ENCODE peak calls at places on chromosomes 11 and 22, in ten cellular contexts. C, G, I, O, S, T, W, Y, J and K are unnamed samples. For H3K36me3 and H3K9me3, the result is how much of the 10 kb centered on the place peaks cover.

GRCh38 chr11:63764712-63765631 is 3.6 kb downstream of the ZFTA start:
- DNase-seq in Y (peak), S (no peak), I (no peak), O (no peak), W (no peak), T (peak), C (peak), J (no peak), G (no peak), K (no peak)

GRCh38 chr11:72782081-72782920 is 11.5 kb downstream of the STARD10 start:
- DNase-seq in W (no peak), G (no peak), C (peak), Y (no peak), O (no peak), T (peak), J (no peak), I (no peak), S (peak), K (no peak)

GRCh38 chr11:117743121-117743815 is 53.7 kb downstream of the DSCAML1 start:
- DNase-seq in O (no peak), T (no peak), C (peak), J (no peak), I (no peak), Y (no peak), W (no peak), G (no peak), S (peak), K (no peak)

GRCh38 chr11:92300871-92301270 is 76.3 kb downstream of the FAT3 start:
- DNase-seq in Y (no peak), W (no peak), I (no peak), J (no peak), O (no peak), C (no peak), S (no peak), T (no peak), G (no peak), K (no peak)

GRCh38 chr11:114199051-114199450 is 97.1 kb upstream of the NNMT start:
- DNase-seq in Y (no peak), S (no peak), T (no peak), O (no peak), W (no peak), J (no peak), C (no peak), G (no peak), I (no peak), K (no peak)

GRCh38 chr11:5605849-5606248 is 9.4 kb downstream of the TRIM6 start:
- DNase-seq in O (no peak), C (no peak), J (no peak), T (no peak), Y (no peak), G (no peak), W (no peak), S (no peak), I (peak), K (peak)

GRCh38 chr11:8338138-8338537 is 74.5 kb upstream of the LMO1 start:
- DNase-seq in G (no peak), J (no peak), I (no peak), O (no peak), W (no peak), C (peak), T (peak), Y (no peak), S (peak), K (peak)

GRCh38 chr11:66142370-66143263 is 72.5 kb downstream of the PACS1 start:
- DNase-seq in J (no peak), C (peak), S (no peak), O (no peak), W (no peak), G (no peak), I (no peak), T (no peak), Y (no peak), K (no peak)

GRCh38 chr22:36922097-36922608 is 8.7 kb downstream of the CSF2RB start:
- DNase-seq in S (no peak), Y (no peak), I (no peak), J (no peak), C (no peak), O (no peak), G (no peak), T (no peak), W (no peak), K (no peak)

GRCh38 chr22:47125603-47126002 is 363.2 kb downstream of the TBC1D22A start:
- DNase-seq in G (no peak), C (no peak), Y (peak), O (no peak), I (no peak), J (no peak), W (no peak), T (no peak), S (no peak), K (peak)

GRCh38 chr22:32331918-32332725 is 25.5 kb upstream of the RFPL3 start:
- DNase-seq in S (no peak), I (no peak), C (no peak), Y (peak), W (no peak), O (no peak), T (no peak), G (no peak), J (no peak), K (no peak)

GRCh38 chr11:121347805-121348204 is 55.2 kb downstream of the SC5D start:
- DNase-seq in J (no peak), G (no peak), T (no peak), O (no peak), S (no peak), C (no peak), W (no peak), Y (no peak), I (no peak), K (no peak)

GRCh38 chr22:46537221-46537945 is at the start of gene CELSR1:
- DNase-seq in T (peak), W (no peak), G (no peak), I (no peak), Y (no peak), C (peak), O (no peak), J (no peak), S (peak), K (no peak)

GRCh38 chr11:69799582-69799981 is 19.6 kb downstream of the FGF3 start:
- DNase-seq in O (no peak), G (no peak), I (no peak), W (peak), C (no peak), S (peak), T (peak), J (no peak), Y (no peak), K (peak)

GRCh38 chr11:118223992-118224391 is 819 bp downstream of the JAML start:
- DNase-seq in S (no peak), C (no peak), T (no peak), G (no peak), J (no peak), Y (no peak), O (no peak), W (no peak), I (no peak), K (no peak)

GRCh38 chr11:114989536-114989935 is 311.2 kb downstream of the NXPE2 start:
- DNase-seq in T (no peak), S (no peak), J (no peak), C (no peak), Y (no peak), I (no peak), W (no peak), O (no peak), G (no peak), K (no peak)

GRCh38 chr11:61297741-61298140 is 2.6 kb upstream of the VWCE start:
- DNase-seq in G (no peak), J (peak), T (no peak), Y (no peak), S (no peak), C (peak), I (no peak), O (peak), W (no peak), K (peak)

GRCh38 chr11:73140213-73141030 is 1.7 kb downstream of the FCHSD2 start:
- DNase-seq in O (no peak), C (peak), S (no peak), W (no peak), Y (peak), J (no peak), G (no peak), T (peak), I (no peak), K (peak)

GRCh38 chr11:124197999-124198398 is 14.9 kb downstream of the OR10D3 start:
- DNase-seq in O (no peak), T (no peak), W (no peak), I (no peak), S (no peak), C (no peak), G (no peak), Y (no peak), J (no peak), K (no peak)

GRCh38 chr11:69437876-69438205 is 43.6 kb upstream of the LINC01488 start:
- DNase-seq in C (no peak), Y (no peak), T (no peak), O (no peak), G (no peak), I (no peak), S (no peak), J (no peak), W (no peak), K (no peak)

GRCh38 chr11:47961383-47961782 is 19.0 kb upstream of the PTPRJ start:
- DNase-seq in C (no peak), S (no peak), I (no peak), O (no peak), J (no peak), G (no peak), T (no peak), W (no peak), Y (no peak), K (no peak)

GRCh38 chr22:38868886-38869381 is 3.1 kb downstream of the CBX6 start:
- DNase-seq in W (peak), J (peak), O (peak), S (peak), C (peak), G (peak), I (peak), T (peak), Y (peak), K (peak)

GRCh38 chr11:40269865-40270264 is 1189.6 kb downstream of the LRRC4C start:
- DNase-seq in O (no peak), G (no peak), I (no peak), T (no peak), W (no peak), C (no peak), J (no peak), S (no peak), Y (no peak), K (no peak)

GRCh38 chr11:46315033-46315738 is 32.1 kb upstream of the DGKZ start:
- DNase-seq in G (peak), O (peak), T (peak), I (peak), Y (no peak), C (peak), S (peak), J (peak), W (peak), K (peak)

GRCh38 chr11:23725752-23726151 is 771.1 kb upstream of the LUZP2 start:
- DNase-seq in Y (no peak), T (no peak), I (no peak), C (no peak), S (no peak), G (no peak), J (no peak), W (no peak), O (no peak), K (no peak)

GRCh38 chr22:43235445-43236400 is 48.8 kb upstream of the TTLL12 start:
- DNase-seq in C (no peak), I (no peak), Y (no peak), J (no peak), W (no peak), O (no peak), T (no peak), G (no peak), S (no peak), K (no peak)

GRCh38 chr11:44531116-44531504 is 34.4 kb upstream of the CD82 start:
- DNase-seq in O (no peak), S (no peak), Y (no peak), W (no peak), C (no peak), J (no peak), T (no peak), I (no peak), G (no peak), K (no peak)

GRCh38 chr11:64379160-64379559 is 20.2 kb downstream of the RPS6KA4 start:
- DNase-seq in W (no peak), S (no peak), G (no peak), Y (no peak), O (no peak), T (no peak), C (no peak), J (no peak), I (no peak), K (no peak)

GRCh38 chr11:19225599-19225998 is 15.1 kb downstream of the E2F8 start:
- DNase-seq in S (no peak), W (no peak), J (no peak), Y (no peak), O (no peak), T (peak), G (no peak), C (no peak), I (no peak), K (no peak)

GRCh38 chr11:120606116-120607010 is 94.8 kb downstream of the GRIK4 start:
- DNase-seq in W (no peak), C (no peak), G (no peak), I (no peak), O (no peak), S (no peak), J (no peak), T (no peak), Y (no peak), K (no peak)

GRCh38 chr11:132874638-132875037 is 657.7 kb downstream of the OPCML start:
- DNase-seq in S (no peak), G (no peak), C (no peak), J (no peak), T (no peak), W (no peak), I (no peak), O (no peak), Y (no peak), K (peak)

GRCh38 chr11:73259406-73260126 is 12.6 kb upstream of the P2RY6 start:
- DNase-seq in C (no peak), W (no peak), I (no peak), S (no peak), J (peak), G (no peak), T (no peak), Y (peak), O (peak), K (no peak)

GRCh38 chr11:64606796-64607380 is 15.9 kb downstream of the SLC22A12 start:
- DNase-seq in T (no peak), S (no peak), C (no peak), I (no peak), G (no peak), Y (no peak), J (no peak), W (no peak), O (no peak), K (no peak)

GRCh38 chr11:120344302-120345004 is 8.2 kb downstream of the ARHGEF12 start:
- DNase-seq in J (no peak), S (no peak), C (no peak), G (peak), Y (no peak), T (peak), W (no peak), I (no peak), O (no peak), K (no peak)

GRCh38 chr11:15551897-15552851 is 437.5 kb downstream of the INSC start:
- DNase-seq in G (no peak), T (no peak), W (peak), S (no peak), O (no peak), C (no peak), J (no peak), I (no peak), Y (no peak), K (no peak)

GRCh38 chr22:20418211-20418788 is 19.3 kb downstream of the SCARF2 start:
- DNase-seq in S (peak), G (peak), I (no peak), T (peak), C (peak), O (peak), Y (peak), J (peak), W (no peak), K (peak)

GRCh38 chr11:65502852-65503603 is 4.2 kb downstream of the MALAT1 start:
- DNase-seq in W (no peak), G (no peak), T (no peak), Y (no peak), O (no peak), I (no peak), J (peak), C (no peak), S (no peak), K (no peak)

GRCh38 chr11:60288531-60288930 is 8.1 kb downstream of the MS4A4A start:
- DNase-seq in J (no peak), O (no peak), S (no peak), W (no peak), G (no peak), Y (no peak), T (no peak), C (no peak), I (no peak), K (peak)

GRCh38 chr11:126526471-126526870 is 171.0 kb downstream of the ST3GAL4 start:
- DNase-seq in G (no peak), S (no peak), O (no peak), J (peak), Y (no peak), T (no peak), C (no peak), I (no peak), W (no peak), K (no peak)

GRCh38 chr11:59214141-59214893 is 1.6 kb upstream of the MPEG1 start:
- DNase-seq in Y (no peak), W (no peak), S (no peak), C (no peak), O (no peak), G (no peak), J (no peak), T (no peak), I (no peak), K (no peak)

GRCh38 chr11:59208956-59209355 is 3.8 kb downstream of the MPEG1 start:
- DNase-seq in W (no peak), G (no peak), J (no peak), I (no peak), C (no peak), T (no peak), Y (no peak), O (no peak), S (no peak), K (no peak)

GRCh38 chr11:59216654-59217640 is 4.2 kb upstream of the MPEG1 start:
- DNase-seq in T (peak), C (peak), I (no peak), S (no peak), O (peak), Y (no peak), G (no peak), W (no peak), J (peak), K (peak)

GRCh38 chr11:59212222-59212621 is 505 bp downstream of the MPEG1 start:
- DNase-seq in W (no peak), T (no peak), Y (no peak), S (no peak), O (no peak), J (no peak), I (no peak), G (no peak), C (no peak), K (no peak)

GRCh38 chr11:59212744-59213573 is at the start of gene MPEG1:
- DNase-seq in W (no peak), O (no peak), C (no peak), S (no peak), T (no peak), G (no peak), J (no peak), Y (no peak), I (no peak), K (no peak)
- H3K4me3 ChIP-seq in W (no peak), O (no peak), C (no peak), S (no peak), T (no peak), G (no peak), J (no peak), Y (peak), I (peak), K (no peak)

DNA sequence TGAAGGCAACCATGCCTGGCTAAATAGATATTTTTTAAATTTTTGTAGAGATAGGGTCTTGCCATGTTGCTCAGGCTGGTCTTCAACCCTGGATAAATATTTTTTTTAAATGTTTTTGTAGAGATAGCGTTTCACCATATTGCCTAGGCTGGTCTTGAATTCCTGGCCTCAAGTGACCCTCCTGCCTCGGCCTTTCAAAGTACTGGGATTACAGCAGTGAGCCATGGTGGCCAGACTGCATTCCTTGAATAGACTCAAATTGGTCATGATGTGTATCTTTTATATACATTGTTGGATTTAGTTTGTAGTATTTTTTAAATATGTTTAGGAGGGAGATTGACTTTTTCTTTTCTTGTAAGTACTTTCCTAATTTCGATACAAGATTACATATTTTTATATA is 325.7 kb upstream of the C11orf87 start:
- DNase-seq in S (no peak), C (no peak), J (no peak), O (no peak), Y (no peak), G (no peak), I (no peak), W (no peak), T (no peak), K (no peak)
- H3K36me3 ChIP-seq in S (under half), C (under half), J (under half), O (under half), Y (under half), G (under half), I (under half), W (under half), T (under half), K (under half)

GRCh38 chr11:97743205-97743742 is 1277.5 kb upstream of the CNTN5 start:
- DNase-seq in Y (no peak), I (no peak), S (no peak), J (no peak), G (no peak), W (no peak), T (no peak), O (no peak), C (no peak), K (no peak)

GRCh38 chr11:97740783-97741151 is 1280.0 kb upstream of the CNTN5 start:
- DNase-seq in I (no peak), W (no peak), C (no peak), Y (no peak), T (no peak), G (no peak), O (no peak), S (no peak), J (no peak), K (no peak)

GRCh38 chr11:97742717-97743116 is 1278.0 kb upstream of the CNTN5 start:
- DNase-seq in S (no peak), C (no peak), T (no peak), I (no peak), Y (no peak), G (no peak), J (no peak), W (no peak), O (no peak), K (no peak)

GRCh38 chr11:97739892-97740782 is 1280.6 kb upstream of the CNTN5 start:
- DNase-seq in O (no peak), I (no peak), J (no peak), W (no peak), C (no peak), T (no peak), S (no peak), Y (no peak), G (no peak), K (no peak)

DNA sequence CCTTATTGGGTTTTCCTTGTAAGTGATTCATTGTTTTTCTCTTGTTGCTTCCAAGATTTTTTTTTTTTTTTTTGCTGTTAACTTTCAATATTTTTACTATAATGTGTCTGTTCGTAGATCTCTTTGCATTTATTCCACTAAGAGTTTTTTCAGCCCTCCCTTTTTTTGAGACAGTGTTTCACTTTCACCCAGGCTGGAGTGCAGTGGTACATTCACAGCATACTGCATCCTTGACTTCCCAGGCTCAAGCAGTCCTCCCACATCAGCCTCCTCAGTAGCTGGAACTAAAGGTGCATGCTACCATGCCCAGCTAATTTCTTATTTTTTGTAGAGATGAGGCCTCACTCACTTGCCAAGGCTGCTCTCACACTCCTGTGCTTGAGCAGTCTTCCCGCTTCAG is 1282.0 kb upstream of the CNTN5 start:
- DNase-seq in W (no peak), Y (no peak), G (no peak), I (no peak), O (no peak), C (no peak), J (no peak), T (no peak), S (no peak), K (no peak)
- H3K9me3 ChIP-seq in W (under half), Y (under half), G (under half), I (under half), O (under half), C (under half), J (under half), T (under half), S (under half), K (under half)

DNA sequence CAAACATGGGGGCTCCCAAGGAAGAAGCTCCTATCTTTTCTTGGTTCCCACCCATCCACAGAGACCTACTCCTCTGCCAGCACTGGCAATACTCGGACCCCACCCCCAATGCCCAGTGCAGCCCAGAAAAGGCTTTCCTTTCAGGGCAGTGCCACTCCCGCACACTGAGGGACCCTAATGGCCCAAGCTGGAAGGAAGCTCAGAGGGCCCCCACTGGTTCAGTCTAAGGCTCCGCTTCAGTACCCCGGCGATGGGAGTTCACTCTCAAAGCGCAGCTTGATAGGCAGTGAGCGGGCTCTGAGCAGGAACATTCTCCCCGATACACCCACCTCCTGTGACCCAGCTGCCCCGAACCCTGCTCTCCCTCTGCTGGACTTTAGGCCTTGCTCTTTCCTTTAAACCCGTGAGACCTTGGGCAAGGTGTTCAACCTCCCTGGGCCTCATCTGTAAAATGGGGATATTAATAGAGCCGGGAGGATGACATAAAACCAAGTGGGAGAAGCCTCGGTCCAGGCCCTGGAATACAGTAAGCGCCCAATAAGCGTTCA is 48.4 kb downstream of the CHRDL2 start:
- DNase-seq in Y (peak), W (no peak), O (no peak), J (no peak), G (no peak), T (no peak), I (no peak), S (no peak), C (no peak), K (no peak)
- H3K4me3 ChIP-seq in Y (peak), W (no peak), O (peak), J (peak), G (no peak), T (peak), I (peak), S (no peak), C (no peak), K (no peak)